ENCODE peak calls at places on chromosomes 1 and 21, in five cellular contexts. One of them, this sample, is unnamed.

GRCh38 chr1:29698033-29698432 is 461.7 kb downstream of the PTPRU start:
- DNase-seq in iPS-NIHi11: peak; percentile 80
- DNase-seq in ovary: no peak
- DNase-seq in activated CD4-positive, alpha-beta memory T cell treated with anti-CD3 and anti-CD28 coated beads, Interleukin-2, amount 10 ng/mL, durations not matched to agents 7 days and 5 days: no peak
- DNase-seq in HFF-Myc: peak; percentile 49
- DNase-seq in this sample: peak; percentile 48

GRCh38 chr1:11059990-11060948 is at the start of gene SRM:
- DNase-seq in ovary: peak; percentile 89
- DNase-seq in activated CD4-positive, alpha-beta memory T cell treated with anti-CD3 and anti-CD28 coated beads, Interleukin-2, amount 10 ng/mL, durations not matched to agents 7 days and 5 days: peak; percentile 92
- DNase-seq in HFF-Myc: no peak
- DNase-seq in iPS-NIHi11: peak; percentile 100
- DNase-seq in this sample: peak; percentile 93

GRCh38 chr21:37557261-37557950 is 190.8 kb downstream of the DYRK1A start:
- DNase-seq in iPS-NIHi11: no peak
- DNase-seq in ovary: no peak
- DNase-seq in activated CD4-positive, alpha-beta memory T cell treated with anti-CD3 and anti-CD28 coated beads, Interleukin-2, amount 10 ng/mL, durations not matched to agents 7 days and 5 days: no peak
- DNase-seq in HFF-Myc: no peak
- DNase-seq in this sample: no peak

GRCh38 chr1:11143401-11143800 is 43.7 kb upstream of the EXOSC10 start:
- DNase-seq in ovary: no peak
- DNase-seq in activated CD4-positive, alpha-beta memory T cell treated with anti-CD3 and anti-CD28 coated beads, Interleukin-2, amount 10 ng/mL, durations not matched to agents 7 days and 5 days: no peak
- DNase-seq in HFF-Myc: no peak
- DNase-seq in iPS-NIHi11: no peak
- DNase-seq in this sample: no peak

GRCh38 chr1:177209357-177209756 is 38.6 kb downstream of the BRINP2 start:
- DNase-seq in iPS-NIHi11: peak; percentile 9
- DNase-seq in ovary: peak; percentile 49
- DNase-seq in HFF-Myc: peak; percentile 99
- DNase-seq in activated CD4-positive, alpha-beta memory T cell treated with anti-CD3 and anti-CD28 coated beads, Interleukin-2, amount 10 ng/mL, durations not matched to agents 7 days and 5 days: no peak
- DNase-seq in this sample: peak; percentile 84

GRCh38 chr1:153953859-153954365 is 4.5 kb downstream of the CRTC2 start:
- DNase-seq in activated CD4-positive, alpha-beta memory T cell treated with anti-CD3 and anti-CD28 coated beads, Interleukin-2, amount 10 ng/mL, durations not matched to agents 7 days and 5 days: no peak
- DNase-seq in HFF-Myc: no peak
- DNase-seq in ovary: no peak
- DNase-seq in iPS-NIHi11: no peak
- DNase-seq in this sample: no peak

GRCh38 chr21:33011462-33011861 is 14.3 kb upstream of the OLIG2 start:
- DNase-seq in HFF-Myc: peak; percentile 21
- DNase-seq in ovary: no peak
- DNase-seq in iPS-NIHi11: no peak
- DNase-seq in activated CD4-positive, alpha-beta memory T cell treated with anti-CD3 and anti-CD28 coated beads, Interleukin-2, amount 10 ng/mL, durations not matched to agents 7 days and 5 days: no peak
- DNase-seq in this sample: no peak

GRCh38 chr1:23599125-23599524 is 39.8 kb upstream of the ID3 start:
- DNase-seq in iPS-NIHi11: no peak
- DNase-seq in ovary: no peak
- DNase-seq in activated CD4-positive, alpha-beta memory T cell treated with anti-CD3 and anti-CD28 coated beads, Interleukin-2, amount 10 ng/mL, durations not matched to agents 7 days and 5 days: no peak
- DNase-seq in HFF-Myc: no peak
- DNase-seq in this sample: no peak

GRCh38 chr1:53616927-53617326 is 122.0 kb downstream of the GLIS1 start:
- DNase-seq in ovary: no peak
- DNase-seq in iPS-NIHi11: no peak
- DNase-seq in activated CD4-positive, alpha-beta memory T cell treated with anti-CD3 and anti-CD28 coated beads, Interleukin-2, amount 10 ng/mL, durations not matched to agents 7 days and 5 days: no peak
- DNase-seq in HFF-Myc: no peak
- DNase-seq in this sample: no peak

This sample was measured in psoas muscle.